ENCODE peak calls at places on chromosomes 13 and 19, in four cellular contexts. One of them, this sample, is unnamed.

GRCh38 chr19:51735759-51736449 is 12.1 kb upstream of the HAS1 start:
- DNase-seq in H1: no peak
- DNase-seq in bronchial epithelial cell: no peak
- DNase-seq in heart left ventricle: peak
- DNase-seq in this sample: peak

GRCh38 chr13:38566526-38566925 is 120.4 kb upstream of the FREM2 start:
- DNase-seq in H1: no peak
- DNase-seq in bronchial epithelial cell: no peak
- DNase-seq in heart left ventricle: no peak
- DNase-seq in this sample: no peak

GRCh38 chr19:29665826-29666633 is 769 bp downstream of the PLEKHF1 start:
- DNase-seq in H1: peak
- DNase-seq in bronchial epithelial cell: no peak
- DNase-seq in heart left ventricle: peak
- DNase-seq in this sample: peak

GRCh38 chr13:114258589-114258988 is 22.8 kb upstream of the UPF3A start:
- DNase-seq in H1: no peak
- DNase-seq in bronchial epithelial cell: no peak
- DNase-seq in heart left ventricle: no peak
- DNase-seq in this sample: no peak

GRCh38 chr13:80059789-80060188 is 281.1 kb downstream of the SPRY2 start:
- DNase-seq in H1: no peak
- DNase-seq in bronchial epithelial cell: no peak
- DNase-seq in heart left ventricle: no peak
- DNase-seq in this sample: no peak

GRCh38 chr13:50410921-50411712 is 395.9 kb downstream of the KCNRG start:
- DNase-seq in H1: no peak
- DNase-seq in bronchial epithelial cell: peak
- DNase-seq in heart left ventricle: peak
- DNase-seq in this sample: peak

GRCh38 chr19:19817357-19817756 is 4.2 kb downstream of the ZNF506 start:
- DNase-seq in H1: no peak
- DNase-seq in bronchial epithelial cell: no peak
- DNase-seq in heart left ventricle: no peak
- DNase-seq in this sample: no peak

GRCh38 chr13:91348906-91349435 is 1.5 kb downstream of the MIR17HG start:
- DNase-seq in H1: peak
- DNase-seq in bronchial epithelial cell: peak
- DNase-seq in heart left ventricle: peak
- DNase-seq in this sample: peak

GRCh38 chr13:36343766-36344165 is 2.4 kb downstream of the SPART start:
- DNase-seq in H1: no peak
- DNase-seq in bronchial epithelial cell: no peak
- DNase-seq in heart left ventricle: no peak
- DNase-seq in this sample: no peak

GRCh38 chr19:35517342-35517741 is 3.9 kb upstream of the DMKN start:
- DNase-seq in H1: no peak
- DNase-seq in bronchial epithelial cell: no peak
- DNase-seq in heart left ventricle: no peak
- DNase-seq in this sample: no peak

GRCh38 chr13:27960362-27961226 is 8.5 kb downstream of the CDX2 start:
- DNase-seq in H1: peak
- DNase-seq in bronchial epithelial cell: peak
- DNase-seq in heart left ventricle: no peak
- DNase-seq in this sample: peak

GRCh38 chr13:43094901-43095300 is 71.5 kb downstream of the DNAJC15 start:
- DNase-seq in H1: no peak
- DNase-seq in bronchial epithelial cell: no peak
- DNase-seq in heart left ventricle: no peak
- DNase-seq in this sample: no peak

GRCh38 chr13:99610702-99611289 is 109.5 kb downstream of the TM9SF2 start:
- DNase-seq in H1: no peak
- DNase-seq in bronchial epithelial cell: no peak
- DNase-seq in heart left ventricle: no peak
- DNase-seq in this sample: no peak
- TF ChIP-seq CTCF in H1: peak
- TF ChIP-seq CTCF in bronchial epithelial cell: peak
- TF ChIP-seq CTCF in heart left ventricle: no peak
- TF ChIP-seq CTCF in this sample: peak

GRCh38 chr19:1175020-1175419 is 952 bp upstream of the SBNO2 start:
- DNase-seq in H1: no peak
- DNase-seq in bronchial epithelial cell: no peak
- DNase-seq in heart left ventricle: no peak
- DNase-seq in this sample: no peak

GRCh38 chr19:1173845-1174809 is at the start of gene SBNO2:
- DNase-seq in H1: peak
- DNase-seq in bronchial epithelial cell: peak
- DNase-seq in heart left ventricle: peak
- DNase-seq in this sample: peak

GRCh38 chr19:1181606-1182005 is 7.5 kb upstream of the SBNO2 start:
- DNase-seq in H1: no peak
- DNase-seq in bronchial epithelial cell: peak
- DNase-seq in heart left ventricle: no peak
- DNase-seq in this sample: no peak

GRCh38 chr19:1173160-1173844 is 766 bp downstream of the SBNO2 start:
- DNase-seq in H1: no peak
- DNase-seq in bronchial epithelial cell: no peak
- DNase-seq in heart left ventricle: peak
- DNase-seq in this sample: no peak

DNA sequence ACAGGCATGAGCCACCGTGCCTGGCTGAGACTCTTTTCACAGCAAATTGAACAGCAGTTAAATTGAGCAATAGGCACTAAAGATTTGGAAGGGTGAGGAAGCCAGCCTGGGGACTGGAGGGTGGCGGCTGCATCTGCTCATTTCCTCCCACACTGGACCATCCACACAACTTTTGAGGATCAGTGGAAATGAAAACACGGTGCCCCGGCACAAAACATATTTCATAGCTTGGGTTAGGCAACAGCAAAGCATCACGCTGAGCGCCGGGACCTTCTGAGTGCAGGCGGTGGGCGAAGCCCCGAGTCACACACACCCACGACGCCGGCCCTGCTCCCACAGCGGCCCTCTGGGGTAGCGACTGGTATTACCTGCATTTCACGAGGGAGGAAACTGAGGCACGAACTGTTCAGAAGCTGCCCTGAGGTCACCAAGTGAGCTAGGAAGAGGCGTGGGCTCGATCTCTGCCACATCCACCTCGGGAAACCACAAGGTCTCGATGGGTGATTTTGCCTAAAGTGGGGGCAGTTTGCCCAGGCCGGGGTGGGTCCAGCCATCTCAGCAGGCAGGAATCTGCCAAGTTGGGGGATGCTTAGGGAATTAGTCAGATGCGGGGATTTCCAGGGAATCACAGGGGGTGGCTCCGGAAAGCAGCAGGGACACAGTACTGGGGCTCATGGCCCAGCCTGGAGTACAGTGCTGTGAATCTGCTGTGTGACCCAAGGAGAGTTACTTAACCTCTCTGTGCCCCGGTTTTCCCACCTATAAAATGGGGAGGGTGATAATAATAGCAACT is 3.5 kb upstream of the SBNO2 start:
- DNase-seq in H1: no peak
- DNase-seq in bronchial epithelial cell: peak
- DNase-seq in heart left ventricle: no peak
- DNase-seq in this sample: peak
- TF ChIP-seq CTCF in H1: peak
- TF ChIP-seq CTCF in bronchial epithelial cell: peak
- TF ChIP-seq CTCF in heart left ventricle: no peak
- TF ChIP-seq CTCF in this sample: peak

GRCh38 chr13:99566125-99567083 is 65.1 kb downstream of the TM9SF2 start:
- DNase-seq in H1: no peak
- DNase-seq in bronchial epithelial cell: no peak
- DNase-seq in heart left ventricle: no peak
- DNase-seq in this sample: no peak
- TF ChIP-seq CTCF in H1: no peak
- TF ChIP-seq CTCF in bronchial epithelial cell: no peak
- TF ChIP-seq CTCF in heart left ventricle: no peak
- TF ChIP-seq CTCF in this sample: no peak

DNA sequence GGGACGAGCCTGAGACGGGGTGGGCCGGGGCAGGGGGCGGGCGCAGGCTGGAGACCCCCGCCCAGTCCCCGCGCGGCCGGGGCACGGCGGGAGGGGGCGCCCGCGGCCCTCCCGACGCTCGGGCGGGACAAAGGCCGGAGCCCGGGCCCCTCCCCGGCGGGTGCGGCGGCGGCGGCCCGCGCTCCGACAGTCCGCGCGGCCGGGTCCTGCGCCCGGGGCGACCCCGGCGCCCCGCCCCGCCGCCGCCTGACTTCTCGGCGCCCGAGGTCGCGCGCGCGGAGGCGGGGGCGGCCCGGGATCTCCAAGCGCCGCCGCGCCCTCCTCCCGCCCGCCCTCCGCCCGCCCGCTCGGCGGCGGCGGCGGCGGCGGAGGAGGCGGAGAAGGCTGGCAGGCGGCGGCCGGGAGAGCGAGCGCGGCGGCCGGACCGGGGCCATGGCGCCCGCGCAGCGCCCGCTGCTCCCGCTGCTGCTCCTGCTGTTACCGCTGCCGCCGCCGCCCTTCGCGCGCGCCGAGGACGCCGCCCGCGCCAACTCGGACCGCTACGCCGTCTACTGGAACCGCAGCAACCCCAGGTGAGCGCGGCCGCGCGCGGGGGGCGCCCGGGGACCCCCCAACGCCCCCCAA is at the start of gene EFNA2:
- DNase-seq in H1: no peak
- DNase-seq in bronchial epithelial cell: no peak
- DNase-seq in heart left ventricle: no peak
- DNase-seq in this sample: no peak
- TF ChIP-seq CTCF in H1: peak
- TF ChIP-seq CTCF in bronchial epithelial cell: no peak
- TF ChIP-seq CTCF in heart left ventricle: no peak
- TF ChIP-seq CTCF in this sample: no peak

GRCh38 chr19:49224856-49225255 is 67.3 kb downstream of the TRPM4 start:
- DNase-seq in H1: peak
- DNase-seq in bronchial epithelial cell: peak
- DNase-seq in heart left ventricle: peak
- DNase-seq in this sample: peak
- TF ChIP-seq CTCF in H1: peak
- TF ChIP-seq CTCF in bronchial epithelial cell: peak
- TF ChIP-seq CTCF in heart left ventricle: peak
- TF ChIP-seq CTCF in this sample: peak

GRCh38 chr13:31996611-31997010 is 35.0 kb upstream of the FRY start:
- DNase-seq in H1: no peak
- DNase-seq in bronchial epithelial cell: no peak
- DNase-seq in heart left ventricle: no peak
- DNase-seq in this sample: no peak

GRCh38 chr13:32001769-32002168 is 29.8 kb upstream of the FRY start:
- DNase-seq in H1: no peak
- DNase-seq in bronchial epithelial cell: no peak
- DNase-seq in heart left ventricle: no peak
- DNase-seq in this sample: no peak

GRCh38 chr13:31997641-31998040 is 33.9 kb upstream of the FRY start:
- DNase-seq in H1: no peak
- DNase-seq in bronchial epithelial cell: no peak
- DNase-seq in heart left ventricle: no peak
- DNase-seq in this sample: no peak

GRCh38 chr13:31998131-31998530 is 33.4 kb upstream of the FRY start:
- DNase-seq in H1: no peak
- DNase-seq in bronchial epithelial cell: no peak
- DNase-seq in heart left ventricle: no peak
- DNase-seq in this sample: no peak

GRCh38 chr13:32001392-32001768 is 30.2 kb upstream of the FRY start:
- DNase-seq in H1: no peak
- DNase-seq in bronchial epithelial cell: no peak
- DNase-seq in heart left ventricle: no peak
- DNase-seq in this sample: peak
- TF ChIP-seq CTCF in H1: no peak
- TF ChIP-seq CTCF in bronchial epithelial cell: peak
- TF ChIP-seq CTCF in heart left ventricle: peak
- TF ChIP-seq CTCF in this sample: peak

GRCh38 chr19:17293605-17294004 is 9.6 kb downstream of the ABHD8 start:
- DNase-seq in H1: no peak
- DNase-seq in bronchial epithelial cell: no peak
- DNase-seq in heart left ventricle: no peak
- DNase-seq in this sample: no peak
- TF ChIP-seq CTCF in H1: no peak
- TF ChIP-seq CTCF in bronchial epithelial cell: no peak
- TF ChIP-seq CTCF in heart left ventricle: no peak
- TF ChIP-seq CTCF in this sample: no peak

DNA sequence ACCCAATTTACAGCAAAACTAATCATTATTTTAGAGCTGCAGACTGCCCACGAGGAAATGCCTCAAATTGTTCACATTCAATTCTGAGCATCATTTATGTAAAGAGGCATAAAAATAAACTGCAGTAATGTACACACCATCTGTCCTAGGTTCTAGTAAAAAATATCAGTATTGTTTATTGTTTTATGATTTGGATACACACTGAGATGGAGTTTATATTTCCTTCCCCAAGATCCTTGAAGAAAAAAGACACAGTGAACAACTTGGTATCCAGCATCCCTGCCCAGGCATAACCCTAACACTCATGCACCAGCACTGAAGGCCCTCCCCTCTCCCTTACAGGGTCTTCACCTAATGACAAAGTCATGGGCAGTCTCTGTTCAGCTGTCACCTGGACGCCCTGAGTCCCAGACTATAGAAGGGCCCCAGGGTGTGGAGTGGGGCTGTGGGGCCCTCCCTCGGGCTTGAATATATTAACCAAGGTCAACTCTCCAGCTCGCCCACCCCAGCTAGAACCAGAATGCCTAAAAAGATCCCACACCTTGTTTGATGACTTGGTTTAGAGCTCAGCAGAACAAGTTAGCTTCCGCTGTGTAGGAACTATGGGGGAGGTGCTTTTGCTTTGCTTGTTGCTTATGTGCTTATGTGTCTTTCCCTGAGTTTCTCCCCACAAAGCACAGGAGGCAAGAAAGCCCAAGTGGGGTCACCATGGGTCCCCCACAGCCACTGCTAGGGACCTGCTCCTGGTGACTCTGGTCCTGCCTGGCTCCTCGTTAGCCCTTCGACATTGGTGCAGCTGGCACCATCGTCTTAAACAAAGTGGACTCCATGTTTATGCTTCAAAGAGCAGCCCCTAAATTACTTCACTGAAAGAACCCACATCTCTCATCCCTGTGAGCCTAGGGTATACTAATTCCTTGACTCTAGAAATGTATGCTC is 111.1 kb downstream of the COL4A1 start:
- DNase-seq in H1: no peak
- DNase-seq in bronchial epithelial cell: no peak
- DNase-seq in heart left ventricle: no peak
- DNase-seq in this sample: no peak
- TF ChIP-seq CTCF in H1: no peak
- TF ChIP-seq CTCF in bronchial epithelial cell: no peak
- TF ChIP-seq CTCF in heart left ventricle: no peak
- TF ChIP-seq CTCF in this sample: no peak